ENCODE peak calls at places on chromosome 22, in five cellular contexts. Z is PC-3, R is mammary epithelial cell, Q is fibroblast of lung, X is GM23338. D is an unnamed sample.

GRCh38 chr22:50477923-50478322 is 3.1 kb upstream of the SBF1 start:
- DNase-seq in Q (no peak), R (no peak), Z (no peak), X (no peak), D (no peak)

GRCh38 chr22:49364398-49364797 is 463.3 kb downstream of the BRD1 start:
- DNase-seq in X (no peak), R (no peak), Q (no peak), Z (no peak), D (no peak)

GRCh38 chr22:36289406-36289870 is 36.5 kb downstream of the APOL1 start:
- DNase-seq in R (no peak), X (no peak), Q (no peak), Z (no peak), D (no peak)

GRCh38 chr22:41922940-41923594 is 3.5 kb downstream of the TNFRSF13C start:
- DNase-seq in Z (no peak), X (no peak), R (no peak), Q (no peak), D (no peak)

GRCh38 chr22:19043111-19044085 is 78.8 kb downstream of the DGCR2 start:
- DNase-seq in Q (no peak), R (no peak), Z (no peak), X (no peak), D (no peak)

GRCh38 chr22:43829448-43829821 is 17.3 kb upstream of the EFCAB6 start:
- DNase-seq in R (no peak), Q (no peak), X (no peak), Z (no peak), D (no peak)

GRCh38 chr22:50545522-50546325 is at the start of gene KLHDC7B:
- DNase-seq in X (no peak), Q (peak; percentile 67), R (no peak), Z (no peak), D (no peak)

GRCh38 chr22:39418696-39419095 is 19.1 kb downstream of the TAB1 start:
- DNase-seq in Z (no peak), X (no peak), Q (no peak), R (no peak), D (no peak)

GRCh38 chr22:36411589-36412258 is 24.0 kb upstream of the MYH9 start:
- DNase-seq in R (no peak), X (no peak), Q (no peak), Z (no peak), D (peak; percentile 69)

GRCh38 chr22:20146777-20147176 is 4.1 kb downstream of the CCDC188 start:
- DNase-seq in R (no peak), Q (no peak), Z (no peak), X (no peak), D (no peak)
- TF ChIP-seq CTCF in R (no peak), Q (no peak), Z (no peak), X (no peak), D (no peak)

DNA sequence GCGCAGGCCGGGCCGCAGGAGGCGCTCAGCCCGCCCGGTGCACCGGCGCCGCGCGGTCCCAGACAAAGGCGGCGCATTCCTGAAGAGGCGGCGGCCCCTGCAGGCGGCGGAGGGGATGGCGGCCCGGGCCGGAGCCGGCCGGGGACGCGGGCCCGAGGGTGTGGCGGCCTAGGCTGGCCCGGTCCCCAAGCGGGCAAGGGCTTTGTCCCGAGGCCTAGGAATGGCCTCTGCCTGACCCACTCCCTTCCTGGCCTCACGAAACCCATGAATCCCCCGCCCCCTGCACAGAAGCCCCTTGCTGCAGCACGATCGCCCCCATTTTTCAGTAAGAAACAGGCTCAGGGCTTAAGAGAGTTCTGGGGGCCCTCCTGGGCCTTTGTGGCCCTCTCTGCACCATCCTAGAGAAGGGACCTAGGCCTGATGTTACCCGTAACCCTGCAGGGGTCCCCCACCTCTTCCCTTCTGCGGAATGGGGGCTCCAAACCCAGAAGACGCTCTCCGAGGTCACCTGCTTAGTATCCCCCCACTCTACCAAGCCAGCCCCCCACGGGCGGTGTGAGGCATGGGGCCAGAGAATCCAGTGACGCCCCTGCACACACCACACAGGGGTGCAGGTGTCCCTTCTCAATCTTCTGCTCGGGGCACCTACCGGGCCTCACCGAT is 363 bp upstream of the RTN4R start:
- DNase-seq in X (peak; percentile 80), Q (peak; percentile 26), Z (peak; percentile 59), R (peak; percentile 41), D (peak; percentile 36)
- TF ChIP-seq EZH2 in X (no peak), Q (no peak), Z (no peak), R (no peak), D (no peak)

DNA sequence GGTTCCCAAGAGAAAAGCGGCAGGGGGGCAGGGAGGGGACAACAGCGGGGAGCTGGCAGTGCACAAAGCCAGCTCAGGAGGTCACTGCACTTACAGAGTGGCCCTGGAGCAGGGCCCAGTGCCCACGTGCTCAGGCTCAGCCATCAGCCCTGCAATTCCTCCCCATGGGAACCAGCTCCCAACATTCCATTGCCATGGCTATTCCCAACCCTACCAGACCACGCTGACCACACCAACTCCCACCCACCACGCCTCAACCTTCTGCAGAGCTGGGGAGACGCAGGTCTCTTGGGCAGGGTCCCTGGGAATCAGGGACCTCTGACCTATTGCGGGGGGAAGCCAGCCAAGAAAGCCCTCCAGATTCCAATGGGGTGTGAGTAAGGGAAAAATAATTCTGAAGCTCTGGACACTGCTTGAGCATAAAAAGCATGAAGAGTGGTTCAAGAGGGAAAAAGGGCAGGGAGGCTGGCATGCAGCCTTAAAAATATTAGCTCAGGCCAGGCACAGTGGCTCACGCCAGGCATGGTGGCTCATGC is 38.3 kb upstream of the TFIP11 start:
- DNase-seq in Z (peak; percentile 3), R (no peak), X (peak; percentile 36), Q (peak; percentile 93), D (no peak)
- H2AFZ ChIP-seq in Z (no peak overlapping the region), R (no peak overlapping the region), X (no peak overlapping the region), Q (no peak overlapping the region), D (no peak overlapping the region)

DNA sequence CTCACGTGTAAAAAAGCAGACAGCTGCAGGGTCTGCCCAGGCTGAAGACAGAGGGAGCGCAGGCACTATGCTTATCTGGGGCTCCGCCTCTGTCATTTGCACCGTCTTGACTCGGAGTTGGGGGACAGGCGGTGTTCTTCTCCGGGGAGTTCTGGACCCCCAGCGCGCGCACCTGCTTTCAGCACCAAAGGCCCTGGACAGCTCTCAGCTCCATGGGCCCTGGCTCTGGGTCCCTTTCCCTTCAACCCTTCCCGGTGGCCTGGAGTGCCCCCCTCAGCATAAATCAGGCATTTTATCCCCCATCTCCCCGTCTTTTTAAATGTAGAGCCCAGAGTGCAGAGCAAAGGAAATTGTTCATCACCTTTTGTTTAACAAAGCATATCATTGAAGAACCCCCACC is 1.5 kb downstream of the SEZ6L start:
- DNase-seq in R (no peak), Z (no peak), X (peak; percentile 85), Q (no peak), D (no peak)
- TF ChIP-seq CTCF in R (no peak), Z (no peak), X (peak; percentile 59), Q (no peak), D (no peak)

D was measured in MM.1S.